ENCODE peak calls at places on chromosome 10, in eight cellular contexts. K is BJ; R is Calu3; A is glutamatergic neuron; L is right atrium auricular region; N is activated CD8-positive, alpha-beta T cell treated with anti-CD3 and anti-CD28 coated beads for 36 hours; G is cardiac fibroblast; F is A549. V is an unnamed sample.
A peak's percentile ranks its signal among the peaks of the same experiment; 100 is the strongest.

GRCh38 chr10:78626471-78626870 is 442.3 kb upstream of the ZMIZ1 start:
- DNase-seq in K (no peak), R (no peak), A (no peak), L (no peak), N (no peak), G (no peak), F (no peak), V (no peak)

GRCh38 chr10:1024103-1024502 is 1.6 kb downstream of the IDI2 start:
- DNase-seq in K (no peak), R (no peak), A (no peak), L (no peak), N (no peak), G (no peak), F (no peak), V (no peak)

GRCh38 chr10:44471410-44471809 is 86.5 kb upstream of the CXCL12 start:
- DNase-seq in K (no peak), R (no peak), A (no peak), L (no peak), N (no peak), G (peak; percentile 58), F (no peak), V (no peak)

GRCh38 chr10:23871211-23871610 is 337.7 kb upstream of the KIAA1217 start:
- DNase-seq in K (no peak), R (no peak), A (no peak), L (no peak), N (no peak), G (no peak), F (no peak), V (no peak)

GRCh38 chr10:16626697-16627096 is 105.0 kb upstream of the C1QL3 start:
- DNase-seq in K (no peak), R (no peak), A (no peak), L (no peak), N (no peak), G (no peak), F (no peak), V (no peak)

GRCh38 chr10:44821290-44821689 is 89.8 kb upstream of the TMEM72 start:
- DNase-seq in K (no peak), R (peak; percentile 28), A (no peak), L (no peak), N (no peak), G (no peak), F (no peak), V (no peak)

GRCh38 chr10:121324678-121325213 is 273.5 kb downstream of the FGFR2 start:
- DNase-seq in K (no peak), R (peak; percentile 69), A (no peak), L (no peak), N (no peak), G (no peak), F (peak; percentile 23), V (no peak)

GRCh38 chr10:123496336-123496735 is 169.8 kb upstream of the GPR26 start:
- DNase-seq in K (no peak), R (no peak), A (no peak), L (no peak), N (no peak), G (no peak), F (no peak), V (no peak)

GRCh38 chr10:72691470-72692056 is 380 bp upstream of the MCU start:
- DNase-seq in K (no peak), R (no peak), A (no peak), L (no peak), N (no peak), G (no peak), F (peak; percentile 93), V (no peak)

GRCh38 chr10:101617102-101617823 is 29.1 kb downstream of the DPCD start:
- DNase-seq in K (no peak), R (no peak), A (no peak), L (no peak), N (no peak), G (no peak), F (peak; percentile 24), V (peak; percentile 77)

GRCh38 chr10:101411598-101411997 is 57.6 kb downstream of the BTRC start:
- DNase-seq in K (no peak), R (no peak), A (no peak), L (no peak), N (no peak), G (no peak), F (no peak), V (no peak)

GRCh38 chr10:92695679-92696605 is 6.2 kb downstream of the HHEX start:
- DNase-seq in K (no peak), R (no peak), A (peak; percentile 53), L (no peak), N (no peak), G (peak; percentile 67), F (peak; percentile 22), V (no peak)

GRCh38 chr10:73899401-73899780 is 11.5 kb upstream of the PLAU start:
- DNase-seq in K (peak; percentile 76), R (peak; percentile 86), A (no peak), L (no peak), N (no peak), G (peak; percentile 93), F (no peak), V (no peak)

GRCh38 chr10:86520871-86521619 is 547 bp downstream of the WAPL start:
- DNase-seq in K (no peak), R (peak; percentile 37), A (peak; percentile 59), L (no peak), N (peak; percentile 57), G (peak; percentile 68), F (peak; percentile 67), V (peak; percentile 67)

GRCh38 chr10:132272061-132272766 is 35.5 kb downstream of the STK32C start:
- DNase-seq in K (peak; percentile 19), R (no peak), A (no peak), L (no peak), N (no peak), G (peak; percentile 12), F (no peak), V (no peak)

DNA sequence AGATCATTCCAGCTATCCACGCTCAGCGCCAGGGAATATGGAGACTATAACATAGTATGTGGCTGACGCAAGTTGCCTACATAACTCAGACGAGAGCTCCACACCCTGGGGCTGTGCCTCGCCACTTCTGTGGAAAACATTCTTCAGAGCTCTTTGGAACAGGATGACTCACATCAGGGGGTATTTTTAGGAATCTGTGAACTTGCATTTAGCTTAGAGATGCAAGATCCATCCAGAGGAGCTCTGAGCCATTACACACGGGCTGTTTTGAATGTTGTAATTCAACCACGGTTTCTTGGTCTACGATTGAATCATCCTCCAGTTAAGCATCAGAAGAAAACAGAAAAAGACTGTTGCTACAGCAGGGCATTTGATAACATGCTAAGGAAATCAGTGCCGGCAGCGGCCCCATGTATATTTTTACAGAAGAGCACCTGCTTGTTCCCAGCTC is 481.4 kb upstream of the AKR1E2 start:
- DNase-seq in K (peak; percentile 100), R (peak; percentile 51), A (no peak), L (peak; percentile 88), N (peak; percentile 18), G (peak; percentile 100), F (peak; percentile 69), V (no peak)
- TF ChIP-seq CTCF in K (peak; percentile 33), R (no peak), A (no peak), L (no peak), N (no peak), G (peak; percentile 28), F (no peak), V (no peak)

GRCh38 chr10:26950934-26951333 is 90.2 kb upstream of the ABI1 start:
- DNase-seq in K (no peak), R (no peak), A (no peak), L (no peak), N (no peak), G (no peak), F (no peak), V (no peak)
- TF ChIP-seq CTCF in K (no peak), R (no peak), A (no peak), L (no peak), N (no peak), G (no peak), F (no peak), V (no peak)

DNA sequence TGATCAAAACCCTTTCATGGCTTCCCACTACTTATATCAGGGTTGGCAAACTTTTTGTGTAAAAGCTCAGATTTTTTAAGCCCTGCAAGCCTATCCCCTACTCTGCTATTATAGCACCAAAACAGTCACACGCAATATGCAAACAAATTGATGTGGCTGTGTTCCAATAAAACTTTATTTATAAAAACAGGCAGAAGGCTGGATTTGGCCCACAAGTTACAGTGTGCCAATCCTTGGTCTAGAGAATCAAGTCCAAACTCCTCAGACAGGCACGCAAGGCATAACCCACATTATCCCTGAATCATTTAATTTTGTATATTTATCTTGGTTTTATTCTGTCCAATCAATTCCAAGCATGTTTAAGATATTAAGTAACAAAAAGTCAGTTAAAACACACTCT is 71.9 kb downstream of the SGMS1 start:
- DNase-seq in K (no peak), R (no peak), A (no peak), L (no peak), N (no peak), G (no peak), F (no peak), V (no peak)
- TF ChIP-seq CTCF in K (no peak), R (no peak), A (no peak), L (no peak), N (no peak), G (no peak), F (no peak), V (no peak)

GRCh38 chr10:49396666-49396999 is 744 bp upstream of the DRGX start:
- DNase-seq in K (no peak), R (no peak), A (no peak), L (no peak), N (no peak), G (no peak), F (no peak), V (no peak)

GRCh38 chr10:49397036-49397999 is 1.4 kb upstream of the DRGX start:
- DNase-seq in K (no peak), R (no peak), A (peak; percentile 54), L (peak; percentile 55), N (peak; percentile 5), G (peak; percentile 2), F (no peak), V (no peak)

GRCh38 chr10:49398986-49399385 is 3.1 kb upstream of the DRGX start:
- DNase-seq in K (no peak), R (no peak), A (no peak), L (no peak), N (no peak), G (no peak), F (no peak), V (no peak)

GRCh38 chr10:49400365-49400764 is 4.5 kb upstream of the DRGX start:
- DNase-seq in K (no peak), R (no peak), A (no peak), L (peak; percentile 36), N (no peak), G (no peak), F (no peak), V (no peak)

DNA sequence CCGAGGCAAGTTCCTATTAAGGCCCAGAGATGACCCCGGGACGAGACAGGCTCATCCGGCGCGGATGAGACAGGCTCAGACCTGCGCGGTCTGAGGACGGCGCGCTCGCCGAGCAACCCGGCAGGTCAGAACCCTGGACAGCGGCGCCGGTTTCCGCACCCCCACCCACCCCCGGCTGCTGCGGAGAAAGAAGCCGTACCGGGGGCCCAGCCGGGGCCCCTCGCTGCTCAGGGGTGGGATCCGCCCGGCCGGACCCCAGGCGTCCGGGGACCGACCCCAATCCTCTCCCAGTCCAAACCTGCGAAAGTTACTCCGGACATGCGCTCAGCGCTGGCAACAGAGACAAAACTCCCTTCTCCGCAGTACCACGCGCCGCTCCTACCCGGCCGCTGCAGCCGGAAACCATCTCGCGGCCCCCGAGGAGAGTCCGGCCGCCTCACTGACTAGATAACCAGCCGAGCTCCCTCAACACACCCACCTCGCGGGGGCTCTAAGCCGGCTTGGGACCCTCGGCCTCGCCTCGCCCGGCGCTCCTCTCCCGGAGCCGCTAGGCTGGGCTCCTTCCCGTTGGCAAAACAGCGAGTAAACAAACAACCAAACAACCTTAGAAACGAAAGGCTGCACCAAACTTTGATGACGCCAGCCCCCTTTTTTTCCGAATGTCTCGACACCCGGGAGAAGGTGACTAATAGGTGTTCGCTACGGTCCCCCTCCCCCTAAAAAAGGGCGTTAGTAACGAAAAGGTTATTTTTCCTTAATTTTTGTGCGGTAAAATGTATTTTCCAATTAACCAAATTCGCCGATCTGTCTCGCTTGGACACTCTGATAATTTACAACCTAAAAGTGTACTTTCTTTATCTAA is 2.3 kb upstream of the DRGX start:
- DNase-seq in K (no peak), R (peak; percentile 46), A (peak; percentile 45), L (peak; percentile 59), N (peak; percentile 63), G (peak; percentile 44), F (peak; percentile 39), V (peak; percentile 82)
- TF ChIP-seq CTCF in K (no peak), R (no peak), A (no peak), L (no peak), N (no peak), G (no peak), F (no peak), V (no peak)

V was measured in GM13977.